ENCODE peak calls at places on chromosomes 5 and 9, in four cellular contexts. One of them, this sample, is unnamed. For H3K9me3 and H3K27me3, the result is how much of the 10 kb centered on the place peaks cover.

GRCh38 chr9:116716441-116716840 is 29.3 kb downstream of the TRIM32 start:
- DNase-seq in Panc1: no peak
- DNase-seq in RWPE2: no peak
- DNase-seq in uterus: no peak
- DNase-seq in this sample: no peak

GRCh38 chr9:78393932-78394331 is 97.0 kb downstream of the PSAT1 start:
- DNase-seq in Panc1: no peak
- DNase-seq in RWPE2: no peak
- DNase-seq in uterus: no peak
- DNase-seq in this sample: no peak

GRCh38 chr9:114668146-114668545 is 10.5 kb upstream of the TEX53 start:
- DNase-seq in Panc1: no peak
- DNase-seq in RWPE2: no peak
- DNase-seq in uterus: no peak
- DNase-seq in this sample: no peak

GRCh38 chr9:136332482-136332983 is 5.2 kb downstream of the GPSM1 start:
- DNase-seq in Panc1: no peak
- DNase-seq in RWPE2: no peak
- DNase-seq in uterus: no peak
- DNase-seq in this sample: no peak

GRCh38 chr9:34145165-34145564 is 18.7 kb upstream of the DCAF12 start:
- DNase-seq in Panc1: no peak
- DNase-seq in RWPE2: no peak
- DNase-seq in uterus: no peak
- DNase-seq in this sample: no peak

GRCh38 chr9:111944467-111944866 is 47.9 kb downstream of the UGCG start:
- DNase-seq in Panc1: no peak
- DNase-seq in RWPE2: no peak
- DNase-seq in uterus: no peak
- DNase-seq in this sample: no peak

GRCh38 chr5:75603421-75603820 is 7.8 kb upstream of the ANKDD1B start:
- DNase-seq in Panc1: no peak
- DNase-seq in RWPE2: no peak
- DNase-seq in uterus: no peak
- DNase-seq in this sample: peak

GRCh38 chr5:134566741-134567221 is 41.3 kb downstream of the JADE2 start:
- DNase-seq in Panc1: no peak
- DNase-seq in RWPE2: peak
- DNase-seq in uterus: no peak
- DNase-seq in this sample: no peak

GRCh38 chr5:178551059-178551458 is 39.1 kb downstream of the COL23A1 start:
- DNase-seq in Panc1: no peak
- DNase-seq in RWPE2: no peak
- DNase-seq in uterus: no peak
- DNase-seq in this sample: no peak

GRCh38 chr5:149456597-149457392 is 77.7 kb upstream of the IL17B start:
- DNase-seq in Panc1: no peak
- DNase-seq in RWPE2: no peak
- DNase-seq in uterus: no peak
- DNase-seq in this sample: no peak

GRCh38 chr9:137167752-137168574 is 1.9 kb downstream of the LRRC26 start:
- DNase-seq in Panc1: no peak
- DNase-seq in RWPE2: no peak
- DNase-seq in uterus: no peak
- DNase-seq in this sample: no peak

GRCh38 chr9:111978616-111979015 is 82.0 kb downstream of the UGCG start:
- DNase-seq in Panc1: no peak
- DNase-seq in RWPE2: no peak
- DNase-seq in uterus: no peak
- DNase-seq in this sample: no peak

GRCh38 chr9:108017671-108018070 is 528.1 kb upstream of the KLF4 start:
- DNase-seq in Panc1: no peak
- DNase-seq in RWPE2: no peak
- DNase-seq in uterus: no peak
- DNase-seq in this sample: no peak

GRCh38 chr9:94802795-94803194 is 76.3 kb downstream of the AOPEP start:
- DNase-seq in Panc1: no peak
- DNase-seq in RWPE2: no peak
- DNase-seq in uterus: no peak
- DNase-seq in this sample: no peak

GRCh38 chr9:70802206-70802605 is 319.2 kb downstream of the TRPM3 start:
- DNase-seq in Panc1: no peak
- DNase-seq in RWPE2: no peak
- DNase-seq in uterus: no peak
- DNase-seq in this sample: no peak

GRCh38 chr9:93960221-93960970 is 5.2 kb upstream of the BARX1 start:
- DNase-seq in Panc1: no peak
- DNase-seq in RWPE2: no peak
- DNase-seq in uterus: no peak
- DNase-seq in this sample: no peak

GRCh38 chr9:121399883-121400607 is 30.0 kb upstream of the STOM start:
- DNase-seq in Panc1: peak
- DNase-seq in RWPE2: no peak
- DNase-seq in uterus: no peak
- DNase-seq in this sample: peak

GRCh38 chr5:127723571-127723970 is 20.4 kb downstream of the CCDC192 start:
- DNase-seq in Panc1: no peak
- DNase-seq in RWPE2: no peak
- DNase-seq in uterus: no peak
- DNase-seq in this sample: no peak

GRCh38 chr5:35129921-35130485 is 82.3 kb upstream of the AGXT2 start:
- DNase-seq in Panc1: no peak
- DNase-seq in RWPE2: no peak
- DNase-seq in uterus: no peak
- DNase-seq in this sample: no peak

GRCh38 chr5:125109293-125109692 is 362.9 kb upstream of the ZNF608 start:
- DNase-seq in Panc1: no peak
- DNase-seq in RWPE2: no peak
- DNase-seq in uterus: no peak
- DNase-seq in this sample: no peak

GRCh38 chr9:99749641-99750040 is 72.0 kb upstream of the NR4A3 start:
- DNase-seq in Panc1: no peak
- DNase-seq in RWPE2: no peak
- DNase-seq in uterus: no peak
- DNase-seq in this sample: no peak

GRCh38 chr9:132055756-132056155 is 23.9 kb downstream of the MED27 start:
- DNase-seq in Panc1: no peak
- DNase-seq in RWPE2: no peak
- DNase-seq in uterus: no peak
- DNase-seq in this sample: no peak

GRCh38 chr5:34743878-34744277 is 87.8 kb downstream of the RAI14 start:
- DNase-seq in Panc1: no peak
- DNase-seq in RWPE2: no peak
- DNase-seq in uterus: no peak
- DNase-seq in this sample: peak

GRCh38 chr5:180803181-180804128 is 849 bp upstream of the MGAT1 start:
- DNase-seq in Panc1: no peak
- DNase-seq in RWPE2: peak
- DNase-seq in uterus: peak
- DNase-seq in this sample: no peak

GRCh38 chr5:15834596-15835245 is 334.7 kb downstream of the FBXL7 start:
- DNase-seq in Panc1: peak
- DNase-seq in RWPE2: no peak
- DNase-seq in uterus: no peak
- DNase-seq in this sample: peak

GRCh38 chr5:67773439-67773988 is 442.0 kb upstream of the PIK3R1 start:
- DNase-seq in Panc1: no peak
- DNase-seq in RWPE2: no peak
- DNase-seq in uterus: no peak
- DNase-seq in this sample: no peak

GRCh38 chr9:38382141-38382540 is 10.4 kb upstream of the ALDH1B1 start:
- DNase-seq in Panc1: no peak
- DNase-seq in RWPE2: no peak
- DNase-seq in uterus: no peak
- DNase-seq in this sample: no peak

GRCh38 chr9:136014928-136015633 is 53.9 kb upstream of the UBAC1 start:
- DNase-seq in Panc1: no peak
- DNase-seq in RWPE2: peak
- DNase-seq in uterus: peak
- DNase-seq in this sample: no peak

GRCh38 chr9:92747459-92748232 is 17.0 kb downstream of the BICD2 start:
- DNase-seq in Panc1: no peak
- DNase-seq in RWPE2: no peak
- DNase-seq in uterus: no peak
- DNase-seq in this sample: no peak

GRCh38 chr9:122070728-122071127 is 22.4 kb downstream of the TTLL11 start:
- DNase-seq in Panc1: no peak
- DNase-seq in RWPE2: no peak
- DNase-seq in uterus: no peak
- DNase-seq in this sample: no peak

GRCh38 chr9:971901-972511 is 4.4 kb upstream of the DMRT3 start:
- DNase-seq in Panc1: no peak
- DNase-seq in RWPE2: no peak
- DNase-seq in uterus: no peak
- DNase-seq in this sample: no peak

GRCh38 chr9:127165096-127165495 is 42.7 kb upstream of the ANGPTL2 start:
- DNase-seq in Panc1: no peak
- DNase-seq in RWPE2: no peak
- DNase-seq in uterus: no peak
- DNase-seq in this sample: no peak

GRCh38 chr5:10836991-10837390 is 76.0 kb upstream of the DAP start:
- DNase-seq in Panc1: no peak
- DNase-seq in RWPE2: no peak
- DNase-seq in uterus: no peak
- DNase-seq in this sample: no peak

GRCh38 chr9:18890372-18890771 is 142.6 kb downstream of the SAXO1 start:
- DNase-seq in Panc1: no peak
- DNase-seq in RWPE2: no peak
- DNase-seq in uterus: no peak
- DNase-seq in this sample: no peak

GRCh38 chr9:91240596-91240995 is 121.1 kb downstream of the AUH start:
- DNase-seq in Panc1: no peak
- DNase-seq in RWPE2: no peak
- DNase-seq in uterus: no peak
- DNase-seq in this sample: no peak

GRCh38 chr5:135458921-135459331 is 6.8 kb upstream of the TIFAB start:
- DNase-seq in Panc1: no peak
- DNase-seq in RWPE2: peak
- DNase-seq in uterus: no peak
- DNase-seq in this sample: no peak

GRCh38 chr9:130023147-130023787 is 19.7 kb downstream of the FNBP1 start:
- DNase-seq in Panc1: no peak
- DNase-seq in RWPE2: no peak
- DNase-seq in uterus: peak
- DNase-seq in this sample: no peak

GRCh38 chr5:180637962-180638680 is 11.3 kb downstream of the FLT4 start:
- DNase-seq in Panc1: no peak
- DNase-seq in RWPE2: no peak
- DNase-seq in uterus: no peak
- DNase-seq in this sample: no peak

GRCh38 chr5:66959668-66960067 is 236.9 kb downstream of the CD180 start:
- DNase-seq in Panc1: peak
- DNase-seq in RWPE2: no peak
- DNase-seq in uterus: no peak
- DNase-seq in this sample: no peak

GRCh38 chr5:2594701-2595100 is 156.8 kb downstream of the IRX2 start:
- DNase-seq in Panc1: no peak
- DNase-seq in RWPE2: no peak
- DNase-seq in uterus: no peak
- DNase-seq in this sample: no peak
- H3K9me3 ChIP-seq in Panc1: under half
- H3K9me3 ChIP-seq in RWPE2: under half
- H3K9me3 ChIP-seq in uterus: under half
- H3K9me3 ChIP-seq in this sample: under half

GRCh38 chr5:158482201-158482600 is 617.5 kb downstream of the EBF1 start:
- DNase-seq in Panc1: no peak
- DNase-seq in RWPE2: no peak
- DNase-seq in uterus: no peak
- DNase-seq in this sample: no peak
- H3K27me3 ChIP-seq in Panc1: under half
- H3K27me3 ChIP-seq in RWPE2: under half
- H3K27me3 ChIP-seq in uterus: under half
- H3K27me3 ChIP-seq in this sample: under half

GRCh38 chr9:134340475-134341186 is 14.4 kb downstream of the RXRA start:
- DNase-seq in Panc1: no peak
- DNase-seq in RWPE2: no peak
- DNase-seq in uterus: no peak
- DNase-seq in this sample: no peak
- H3K4me3 ChIP-seq in Panc1: no peak
- H3K4me3 ChIP-seq in RWPE2: no peak
- H3K4me3 ChIP-seq in uterus: no peak
- H3K4me3 ChIP-seq in this sample: no peak

GRCh38 chr9:87422999-87423398 is 74.7 kb upstream of the DAPK1 start:
- DNase-seq in Panc1: no peak
- DNase-seq in RWPE2: no peak
- DNase-seq in uterus: no peak
- DNase-seq in this sample: no peak
- H3K9me3 ChIP-seq in Panc1: under half
- H3K9me3 ChIP-seq in RWPE2: under half
- H3K9me3 ChIP-seq in uterus: under half
- H3K9me3 ChIP-seq in this sample: under half

GRCh38 chr5:141868541-141868940 is 9.7 kb downstream of the PCDH1 start:
- DNase-seq in Panc1: no peak
- DNase-seq in RWPE2: no peak
- DNase-seq in uterus: no peak
- DNase-seq in this sample: no peak
- H3K27me3 ChIP-seq in Panc1: under half
- H3K27me3 ChIP-seq in RWPE2: under half
- H3K27me3 ChIP-seq in uterus: under half
- H3K27me3 ChIP-seq in this sample: under half